ENCODE peak calls at places on chromosome 11, in five cellular contexts. V, X, M, U and N are unnamed samples.

GRCh38 chr11:79648766-79649545 is 208.1 kb upstream of the TENM4 start:
- DNase-seq in X (no peak), U (no peak), V (no peak), M (no peak), N (no peak)

GRCh38 chr11:19328586-19329311 is 88.0 kb upstream of the E2F8 start:
- DNase-seq in U (no peak), V (no peak), M (no peak), X (no peak), N (no peak)

GRCh38 chr11:65779919-65780769 is 632 bp downstream of the AP5B1 start:
- DNase-seq in V (peak; percentile 86), M (peak; percentile 70), X (peak; percentile 64), U (peak; percentile 88), N (peak; percentile 89)

GRCh38 chr11:47560431-47560830 is 5.0 kb upstream of the PTPMT1 start:
- DNase-seq in V (no peak), U (no peak), M (no peak), X (no peak), N (no peak)

GRCh38 chr11:6225896-6226295 is 8.5 kb downstream of the FHIP1B start:
- DNase-seq in U (no peak), V (no peak), M (no peak), X (no peak), N (no peak)

GRCh38 chr11:2549876-2550605 is 105.2 kb downstream of the KCNQ1 start:
- DNase-seq in V (peak; percentile 55), M (no peak), X (no peak), U (no peak), N (no peak)

GRCh38 chr11:76903325-76903724 is 42.6 kb downstream of the ACER3 start:
- DNase-seq in V (no peak), X (peak; percentile 18), M (no peak), U (no peak), N (no peak)

GRCh38 chr11:47394050-47394321 is 14.4 kb upstream of the SLC39A13 start:
- DNase-seq in M (no peak), V (peak; percentile 68), U (no peak), X (no peak), N (peak; percentile 56)

GRCh38 chr11:45801723-45802315 is 3.1 kb upstream of the SLC35C1 start:
- DNase-seq in M (no peak), U (peak; percentile 17), X (no peak), V (no peak), N (peak; percentile 37)

GRCh38 chr11:132604446-132604845 is 927.9 kb downstream of the OPCML start:
- DNase-seq in V (no peak), X (no peak), U (no peak), M (no peak), N (no peak)

GRCh38 chr11:112281776-112282175 is 21.1 kb upstream of the PLET1 start:
- DNase-seq in X (no peak), M (no peak), U (no peak), V (no peak), N (no peak)

GRCh38 chr11:108551653-108552462 is 41.7 kb downstream of the EXPH5 start:
- DNase-seq in U (no peak), M (no peak), V (no peak), X (peak; percentile 18), N (no peak)

GRCh38 chr11:10930961-10931760 is 73.3 kb upstream of the ZBED5 start:
- DNase-seq in V (peak; percentile 57), U (peak; percentile 82), X (no peak), M (no peak), N (peak; percentile 87)

GRCh38 chr11:72446929-72447753 is 12.8 kb upstream of the CLPB start:
- DNase-seq in V (no peak), M (no peak), X (peak; percentile 69), U (peak; percentile 76), N (no peak)

GRCh38 chr11:65911682-65912568 is 6.9 kb downstream of the C11orf68 start:
- DNase-seq in V (no peak), X (peak; percentile 72), U (peak; percentile 79), M (no peak), N (peak; percentile 83)

GRCh38 chr11:1844221-1845094 is 5.7 kb downstream of the TNNI2 start:
- DNase-seq in U (peak; percentile 50), X (no peak), V (peak; percentile 85), M (no peak), N (no peak)

GRCh38 chr11:123607781-123608180 is 46.6 kb downstream of the SCN3B start:
- DNase-seq in U (no peak), V (no peak), X (no peak), M (no peak), N (no peak)

GRCh38 chr11:58905716-58906547 is 33.4 kb upstream of the GLYATL1 start:
- DNase-seq in M (peak; percentile 62), X (no peak), V (peak; percentile 71), U (peak; percentile 75), N (no peak)

GRCh38 chr11:112113539-112114457 is 27.1 kb downstream of the SDHD start:
- DNase-seq in V (no peak), X (peak; percentile 49), U (peak; percentile 64), M (no peak), N (no peak)

GRCh38 chr11:92376146-92376599 is 151.6 kb downstream of the FAT3 start:
- DNase-seq in X (no peak), M (no peak), U (peak; percentile 45), V (no peak), N (no peak)

GRCh38 chr11:69812927-69813326 is 6.3 kb downstream of the FGF3 start:
- DNase-seq in X (no peak), V (no peak), M (no peak), U (no peak), N (no peak)

GRCh38 chr11:12043221-12043620 is 34.8 kb upstream of the DKK3 start:
- DNase-seq in V (no peak), U (no peak), M (no peak), X (no peak), N (no peak)

GRCh38 chr11:14070866-14071265 is 108.3 kb downstream of the SPON1 start:
- DNase-seq in M (no peak), V (no peak), X (no peak), U (no peak), N (no peak)

GRCh38 chr11:132685174-132685611 is 847.1 kb downstream of the OPCML start:
- DNase-seq in U (no peak), V (no peak), X (no peak), M (no peak), N (no peak)

GRCh38 chr11:125110996-125111340 is 458 bp downstream of the TMEM218 start:
- DNase-seq in X (no peak), U (peak; percentile 5), M (no peak), V (no peak), N (no peak)

GRCh38 chr11:13339196-13340153 is 61.9 kb downstream of the BMAL1 start:
- DNase-seq in M (no peak), U (peak; percentile 89), X (no peak), V (no peak), N (no peak)

GRCh38 chr11:128902515-128903066 is 11.4 kb downstream of the KCNJ5 start:
- DNase-seq in V (no peak), X (no peak), U (no peak), M (no peak), N (no peak)

GRCh38 chr11:89177691-89178231 is at the start of gene TYR:
- DNase-seq in X (no peak), V (no peak), M (no peak), U (no peak), N (no peak)

GRCh38 chr11:128772814-128773213 is 78.9 kb downstream of the FLI1 start:
- DNase-seq in U (no peak), M (no peak), X (no peak), V (peak; percentile 72), N (peak; percentile 85)

GRCh38 chr11:17906436-17906835 is 106.4 kb downstream of the SERGEF start:
- DNase-seq in X (no peak), V (no peak), U (peak; percentile 20), M (peak; percentile 70), N (no peak)

GRCh38 chr11:128279861-128280260 is 307.5 kb downstream of the ETS1 start:
- DNase-seq in U (no peak), X (no peak), M (no peak), V (no peak), N (no peak)

GRCh38 chr11:57667065-57667714 is 724 bp upstream of the ZDHHC5 start:
- DNase-seq in V (peak; percentile 99), M (peak; percentile 96), U (peak; percentile 99), X (peak; percentile 98), N (peak; percentile 98)
- TF ChIP-seq POLR2A in V (no peak), M (no peak), U (peak; percentile 74), X (no peak), N (no peak)

GRCh38 chr11:43685483-43685882 is 4.9 kb downstream of the HSD17B12 start:
- DNase-seq in U (peak; percentile 5), X (no peak), M (no peak), V (no peak), N (no peak)
- H3K4me3 ChIP-seq in U (no peak overlapping the region), X (no peak overlapping the region), M (no peak overlapping the region), V (no peak overlapping the region), N (no peak overlapping the region)

GRCh38 chr11:67288452-67289225 is 464 bp upstream of the ANKRD13D start:
- DNase-seq in U (peak; percentile 89), V (peak; percentile 93), M (no peak), X (peak; percentile 54), N (peak; percentile 96)
- TF ChIP-seq POLR2A in U (peak; percentile 80), V (peak; percentile 83), M (no peak), X (peak; percentile 59), N (no peak)

DNA sequence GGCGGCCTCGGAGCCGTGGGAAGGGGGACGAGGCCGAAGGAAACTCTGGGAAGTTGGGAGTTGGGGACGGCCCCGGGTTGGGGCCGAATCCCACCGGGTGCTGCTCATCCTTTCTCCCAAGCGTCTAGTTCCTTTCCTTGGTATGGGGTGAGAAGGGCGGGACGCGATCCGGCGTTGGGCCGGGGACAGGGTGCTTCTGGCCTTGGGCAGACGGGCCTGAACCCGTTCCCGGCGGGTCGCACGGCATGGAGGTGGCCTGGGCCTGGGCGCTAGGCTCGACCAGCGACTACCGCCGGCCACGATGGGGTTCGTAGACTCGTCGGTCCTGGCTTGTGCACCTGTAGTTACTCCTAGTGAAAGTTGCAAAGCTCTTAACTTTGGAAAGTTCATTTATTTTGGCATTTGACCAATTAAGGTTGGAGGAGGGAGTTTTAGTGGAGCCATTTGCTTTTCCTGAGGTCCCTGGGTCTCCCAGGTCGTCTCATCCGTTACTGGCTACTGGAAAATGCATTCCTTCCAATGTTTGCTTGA is 1.0 kb downstream of the SYT9 start:
- DNase-seq in V (peak; percentile 62), U (no peak), M (no peak), X (no peak), N (no peak)
- H3K4me3 ChIP-seq in V (peak overlapping the region; percentile 70), U (peak overlapping the region; percentile 54), M (peak overlapping the region; percentile 67), X (no peak overlapping the region), N (peak overlapping the region; percentile 64)

GRCh38 chr11:9688716-9689511 is 25.0 kb downstream of the SWAP70 start:
- DNase-seq in M (no peak), V (no peak), X (no peak), U (no peak), N (no peak)
- TF ChIP-seq POLR2A in M (no peak), V (no peak), X (no peak), U (no peak), N (no peak)

GRCh38 chr11:63574856-63575602 is 11.8 kb upstream of the PLAAT2 start:
- DNase-seq in M (no peak), V (peak; percentile 85), X (no peak), U (no peak), N (no peak)
- H3K4me3 ChIP-seq in M (no peak overlapping the region), V (no peak overlapping the region), X (no peak overlapping the region), U (no peak overlapping the region), N (peak overlapping the region; percentile 25)